ENCODE peak calls at places on chromosomes 6 and 20, in four cellular contexts. R is neural progenitor cell, S is PC-3, X is colonic mucosa. V is an unnamed sample.

GRCh38 chr20:37969949-37970855 is 63.1 kb downstream of the TTI1 start:
- DNase-seq in R (no peak), S (peak), X (no peak), V (no peak)

GRCh38 chr6:31680841-31681671 is at the start of gene LY6G5C:
- DNase-seq in R (peak), S (peak), X (peak), V (peak)

GRCh38 chr20:63789836-63790571 is 41.1 kb downstream of the ZBTB46 start:
- DNase-seq in R (no peak), S (no peak), X (no peak), V (no peak)

GRCh38 chr6:165845488-165845887 is 182.4 kb upstream of the PDE10A start:
- DNase-seq in R (no peak), S (no peak), X (no peak), V (no peak)

GRCh38 chr6:170232186-170233002 is 58.5 kb downstream of the DLL1 start:
- DNase-seq in R (no peak), S (peak), X (no peak), V (no peak)

GRCh38 chr20:41004561-41005360 is 23.9 kb upstream of the TOP1 start:
- DNase-seq in R (no peak), S (peak), X (no peak), V (no peak)

GRCh38 chr6:108544586-108544985 is 16.1 kb upstream of the FOXO3 start:
- DNase-seq in R (no peak), S (no peak), X (no peak), V (peak)

GRCh38 chr6:80132942-80133517 is 26.6 kb downstream of the BCKDHB start:
- DNase-seq in R (peak), S (peak), X (peak), V (peak)

GRCh38 chr6:142696123-142696522 is 248.9 kb downstream of the HIVEP2 start:
- DNase-seq in R (no peak), S (peak), X (no peak), V (no peak)

GRCh38 chr6:143368426-143368825 is 82.1 kb downstream of the ADAT2 start:
- DNase-seq in R (no peak), S (peak), X (no peak), V (peak)

GRCh38 chr6:41258196-41258493 is 28.3 kb downstream of the TREM1 start:
- DNase-seq in R (no peak), S (no peak), X (no peak), V (no peak)

GRCh38 chr20:37151529-37151928 is 27.6 kb upstream of the RPN2 start:
- DNase-seq in R (no peak), S (no peak), X (no peak), V (no peak)

GRCh38 chr6:112049051-112049799 is 4.7 kb upstream of the CCN6 start:
- DNase-seq in R (no peak), S (peak), X (no peak), V (peak)

GRCh38 chr6:52839124-52840055 is 1.2 kb downstream of the GSTA5 start:
- DNase-seq in R (peak), S (peak), X (peak), V (peak)

GRCh38 chr6:21023210-21023609 is 489.0 kb downstream of the CDKAL1 start:
- DNase-seq in R (no peak), S (peak), X (no peak), V (no peak)

GRCh38 chr6:42112351-42112750 is 30.1 kb downstream of the C6orf132 start:
- DNase-seq in R (no peak), S (no peak), X (no peak), V (no peak)

GRCh38 chr6:77633993-77634392 is 18.8 kb upstream of the MEI4 start:
- DNase-seq in R (no peak), S (no peak), X (no peak), V (peak)

GRCh38 chr6:45691426-45691825 is 313.7 kb upstream of the SUPT3H start:
- DNase-seq in R (no peak), S (no peak), X (no peak), V (no peak)

GRCh38 chr6:16184129-16184528 is 54.3 kb upstream of the GMPR start:
- DNase-seq in R (peak), S (peak), X (peak), V (no peak)

GRCh38 chr6:12602951-12603710 is 113.4 kb upstream of the PHACTR1 start:
- DNase-seq in R (peak), S (peak), X (no peak), V (peak)

GRCh38 chr6:9409126-9409525 is 973.8 kb upstream of the SLC35B3 start:
- DNase-seq in R (no peak), S (no peak), X (no peak), V (peak)

GRCh38 chr6:161411265-161411944 is 137.5 kb upstream of the AGPAT4 start:
- DNase-seq in R (no peak), S (peak), X (no peak), V (no peak)

GRCh38 chr6:2793491-2794151 is 28.4 kb downstream of the WRNIP1 start:
- DNase-seq in R (no peak), S (peak), X (no peak), V (no peak)

GRCh38 chr20:38172344-38172743 is 7.3 kb upstream of the TGM2 start:
- DNase-seq in R (no peak), S (peak), X (no peak), V (peak)

GRCh38 chr6:2959909-2960719 is 11.3 kb downstream of the SERPINB6 start:
- DNase-seq in R (peak), S (peak), X (no peak), V (peak)

GRCh38 chr6:148203970-148204369 is 138.7 kb upstream of the SASH1 start:
- DNase-seq in R (no peak), S (no peak), X (no peak), V (peak)

GRCh38 chr20:58424218-58424617 is 35.2 kb downstream of the VAPB start:
- DNase-seq in R (peak), S (no peak), X (no peak), V (no peak)

DNA sequence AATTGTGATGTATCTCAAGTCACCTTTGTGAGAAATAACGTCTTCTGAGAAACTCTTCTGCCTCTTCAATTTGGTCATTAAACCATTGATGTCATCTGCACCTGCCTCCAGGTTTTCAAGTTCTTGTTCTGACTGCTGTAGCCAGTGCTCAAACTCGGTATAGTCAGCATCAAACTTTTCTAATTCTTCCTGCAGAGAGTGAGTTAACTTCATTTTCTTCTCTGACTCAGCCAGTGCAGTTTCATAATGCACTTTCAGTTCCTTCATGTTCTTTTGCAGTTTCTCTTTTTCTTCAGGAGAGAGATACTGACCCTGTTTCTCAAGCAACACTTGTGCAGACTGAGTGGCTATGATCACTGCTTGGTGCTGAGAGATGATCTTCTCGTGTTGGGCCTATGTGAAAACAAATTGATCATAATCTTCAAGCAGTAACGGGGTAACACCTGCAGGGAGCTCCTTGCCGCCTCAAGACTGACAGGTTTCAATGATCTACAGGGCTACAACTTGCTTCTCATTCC is 48.8 kb downstream of the DST start:
- DNase-seq in R (no peak), S (no peak), X (no peak), V (peak)
- H3K9ac ChIP-seq in R (no peak), S (no peak), X (no peak), V (peak)

DNA sequence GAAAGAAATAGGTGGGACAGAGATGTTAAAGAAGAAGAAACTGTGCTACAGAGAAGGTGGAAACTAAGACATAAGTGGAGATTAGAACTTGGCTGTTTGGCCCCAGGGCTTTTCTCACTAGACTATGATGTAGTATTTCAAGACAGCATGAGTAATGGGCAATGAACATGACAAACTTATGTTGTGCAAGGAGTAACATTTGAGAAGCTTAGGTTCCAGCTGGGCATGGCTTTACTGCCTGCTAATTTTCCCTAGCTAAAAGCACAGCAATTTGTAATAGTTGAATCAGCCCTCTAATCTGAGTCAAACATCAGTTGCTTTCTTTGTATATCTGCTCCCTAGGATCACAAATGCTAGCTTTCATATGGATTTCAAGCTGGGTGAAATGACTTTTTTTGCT is 294.3 kb upstream of the BMP2 start:
- DNase-seq in R (no peak), S (peak), X (no peak), V (peak)
- H3K9ac ChIP-seq in R (no peak), S (peak), X (no peak), V (no peak)

GRCh38 chr20:32970115-32970972 is 33.9 kb downstream of the SUN5 start:
- DNase-seq in R (no peak), S (no peak), X (peak), V (no peak)
- H3K9ac ChIP-seq in R (no peak), S (no peak), X (no peak), V (no peak)

GRCh38 chr6:7239590-7239948 is 73.4 kb downstream of the SSR1 start:
- DNase-seq in R (no peak), S (no peak), X (peak), V (no peak)
- H3K9ac ChIP-seq in R (no peak), S (peak), X (peak), V (peak)

GRCh38 chr6:5158191-5158590 is 73.0 kb downstream of the PPP1R3G start:
- DNase-seq in R (no peak), S (no peak), X (no peak), V (no peak)
- H3K9ac ChIP-seq in R (no peak), S (no peak), X (no peak), V (no peak)

DNA sequence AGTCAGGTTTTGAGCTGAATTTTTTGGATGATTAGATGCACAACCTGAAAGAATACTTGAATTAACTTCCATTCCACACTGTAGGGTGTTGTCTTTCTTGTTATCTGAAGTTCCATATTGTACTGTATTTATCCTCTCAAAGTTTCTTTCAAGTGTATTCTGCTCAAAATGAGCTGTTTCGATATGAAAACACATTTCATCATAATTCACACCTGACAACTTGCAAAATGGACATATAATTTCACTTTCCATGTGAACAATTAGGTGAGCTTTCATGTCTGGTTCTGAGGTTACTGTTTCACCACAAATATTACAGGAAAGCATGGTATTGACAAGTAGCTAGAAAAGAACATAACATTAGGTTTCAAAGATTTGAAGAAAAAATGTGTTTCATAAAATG is 1.7 kb downstream of the ZUP1 start:
- DNase-seq in R (no peak), S (no peak), X (no peak), V (no peak)
- H3K9ac ChIP-seq in R (no peak), S (no peak), X (no peak), V (no peak)

GRCh38 chr20:44475372-44475693 is 341 bp upstream of the TTPAL start:
- DNase-seq in R (no peak), S (no peak), X (no peak), V (no peak)
- H3K9ac ChIP-seq in R (no peak), S (peak), X (peak), V (peak)

DNA sequence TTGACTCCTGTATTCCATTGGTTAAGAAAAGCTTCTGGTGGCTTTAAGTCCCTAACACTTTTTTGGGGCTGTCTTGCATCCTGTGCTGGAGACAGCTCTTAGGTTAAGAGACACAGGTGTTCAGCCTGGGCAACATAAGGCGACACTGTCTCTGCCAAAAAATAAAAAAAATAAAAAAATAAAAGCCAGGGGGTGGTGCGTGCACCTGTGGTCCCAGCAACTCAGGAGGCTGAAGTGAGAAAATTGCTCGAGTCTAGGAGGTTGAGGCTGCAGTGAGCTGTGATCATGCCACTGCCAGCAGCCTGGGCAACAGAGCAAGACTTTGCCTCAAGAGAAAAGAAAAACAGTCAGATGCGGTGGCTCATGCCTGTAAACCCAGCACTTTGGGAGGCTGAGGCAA is 55.6 kb upstream of the ZMYND8 start:
- DNase-seq in R (no peak), S (no peak), X (no peak), V (no peak)
- H3K9ac ChIP-seq in R (no peak), S (no peak), X (no peak), V (no peak)

GRCh38 chr6:131936156-131936555 is 15.0 kb downstream of the CCN2 start:
- DNase-seq in R (no peak), S (no peak), X (no peak), V (no peak)

GRCh38 chr6:131937219-131937618 is 14.0 kb downstream of the CCN2 start:
- DNase-seq in R (no peak), S (no peak), X (no peak), V (no peak)

DNA sequence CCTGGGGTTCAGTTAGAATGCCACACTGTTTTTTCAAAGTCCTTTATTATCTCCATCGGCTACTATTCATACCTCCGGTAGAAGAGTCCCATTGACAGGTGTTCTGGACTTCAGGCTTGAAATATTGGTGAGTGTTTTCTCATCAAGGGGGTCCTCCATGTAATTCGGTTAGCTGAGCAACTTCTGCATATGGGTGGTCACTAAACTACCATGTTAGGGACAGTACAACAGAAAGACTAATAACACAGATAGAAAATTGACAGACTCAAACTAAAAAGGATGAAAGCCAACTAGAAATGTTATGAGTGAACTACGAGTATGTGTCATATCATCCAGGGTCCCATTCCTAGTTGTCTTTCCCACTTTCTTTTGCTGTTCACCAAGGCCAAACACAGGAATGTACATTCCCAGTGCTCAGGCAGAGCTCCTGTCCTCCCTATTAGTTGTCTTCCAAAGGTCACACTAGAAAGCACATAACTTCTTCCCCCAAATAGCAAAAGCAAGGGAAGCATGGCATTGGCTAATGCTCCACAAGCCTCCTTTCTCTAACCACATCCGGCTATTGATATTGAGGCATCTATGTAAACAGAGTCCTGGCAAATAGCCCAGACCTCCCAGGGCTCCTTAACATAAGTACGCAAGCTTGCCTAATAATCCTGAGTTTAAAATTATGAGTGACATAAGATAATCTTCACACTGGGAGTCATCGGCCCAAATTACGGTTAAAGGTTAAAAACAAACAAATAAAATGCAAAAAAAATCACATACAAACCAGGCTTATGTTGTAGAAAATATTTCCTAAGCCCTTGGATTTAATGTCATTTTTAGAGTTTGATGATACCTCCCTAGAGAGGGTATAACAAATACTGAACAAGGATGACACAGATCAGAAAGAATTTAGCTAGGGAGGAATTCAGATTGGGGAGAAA is 13.2 kb downstream of the CCN2 start:
- DNase-seq in R (no peak), S (peak), X (no peak), V (peak)
- H3K9ac ChIP-seq in R (no peak), S (no peak), X (no peak), V (peak)